ENCODE peak calls at places on chromosomes 2 and 18, in eight cellular contexts. I is lower lobe of right lung, E is caudate nucleus, F is A549, Y is heart right ventricle, S is PC-3, H is HCT116, W is ovary. Q is an unnamed sample.

GRCh38 chr18:45321520-45321919 is 293.8 kb upstream of the SLC14A2 start:
- DNase-seq in F (no peak), W (no peak), E (peak), I (no peak), Y (no peak), S (no peak), H (no peak), Q (no peak)

GRCh38 chr2:85162746-85163301 is 29.6 kb downstream of the TCF7L1 start:
- DNase-seq in W (peak), F (no peak), Y (no peak), E (no peak), I (no peak), H (no peak), S (no peak), Q (no peak)

GRCh38 chr2:55604027-55604565 is 13.3 kb downstream of the PPP4R3B start:
- DNase-seq in W (no peak), H (no peak), Y (no peak), F (no peak), S (no peak), E (no peak), I (no peak), Q (no peak)

GRCh38 chr2:127398239-127398590 is 10.4 kb upstream of the MAP3K2 start:
- DNase-seq in H (peak), S (peak), Y (peak), I (peak), W (peak), E (no peak), F (peak), Q (peak)

GRCh38 chr2:187404431-187405110 is 43.5 kb downstream of the CALCRL start:
- DNase-seq in H (no peak), W (no peak), I (no peak), E (no peak), Y (no peak), F (no peak), S (no peak), Q (no peak)

GRCh38 chr2:200613692-200614091 is 27.9 kb downstream of the AOX1 start:
- DNase-seq in Y (no peak), I (no peak), W (no peak), H (no peak), E (no peak), F (no peak), S (no peak), Q (no peak)

GRCh38 chr2:37753758-37754157 is 82.3 kb upstream of the CDC42EP3 start:
- DNase-seq in F (no peak), Y (no peak), H (no peak), E (no peak), S (no peak), I (no peak), W (no peak), Q (no peak)

GRCh38 chr2:3073196-3073595 is 304.4 kb downstream of the EIPR1 start:
- DNase-seq in S (no peak), H (no peak), F (no peak), I (no peak), Y (no peak), E (no peak), W (no peak), Q (no peak)

GRCh38 chr2:207039225-207039624 is 99.9 kb downstream of the CPO start:
- DNase-seq in Y (no peak), S (no peak), E (no peak), H (no peak), I (no peak), F (no peak), W (no peak), Q (no peak)

GRCh38 chr2:234963785-234964615 is 12.2 kb downstream of the SH3BP4 start:
- DNase-seq in H (peak), E (no peak), W (no peak), S (peak), I (no peak), F (no peak), Y (no peak), Q (peak)

GRCh38 chr2:64692401-64692800 is 38.7 kb upstream of the SERTAD2 start:
- DNase-seq in Y (no peak), F (no peak), H (no peak), I (no peak), E (no peak), S (peak), W (no peak), Q (no peak)

GRCh38 chr2:142286618-142287017 is 155.8 kb upstream of the LRP1B start:
- DNase-seq in Y (no peak), S (peak), I (no peak), F (peak), W (no peak), E (no peak), H (peak), Q (no peak)

GRCh38 chr2:186848873-186849578 is at the start of gene ZSWIM2:
- DNase-seq in F (no peak), E (peak), Y (peak), H (no peak), I (peak), S (no peak), W (peak), Q (peak)

GRCh38 chr2:134170700-134171099 is 83.2 kb upstream of the MGAT5 start:
- DNase-seq in F (no peak), Y (no peak), E (no peak), S (no peak), H (no peak), W (no peak), I (no peak), Q (no peak)

GRCh38 chr2:216807861-216808272 is 52.0 kb downstream of the TNP1 start:
- DNase-seq in Y (no peak), E (no peak), F (no peak), S (no peak), I (peak), H (no peak), W (no peak), Q (no peak)

GRCh38 chr18:27608742-27609141 is 423.6 kb upstream of the CHST9 start:
- DNase-seq in Y (no peak), W (no peak), S (peak), I (no peak), H (no peak), E (no peak), F (no peak), Q (no peak)

GRCh38 chr2:177149155-177149503 is 63.5 kb upstream of the HNRNPA3 start:
- DNase-seq in Y (no peak), F (no peak), I (no peak), W (no peak), H (no peak), E (no peak), S (no peak), Q (no peak)

GRCh38 chr2:40230186-40230585 is 221.7 kb downstream of the SLC8A1 start:
- DNase-seq in Y (no peak), F (no peak), H (no peak), E (no peak), S (no peak), I (no peak), W (no peak), Q (no peak)

GRCh38 chr2:1564506-1564905 is 151.2 kb downstream of the TPO start:
- DNase-seq in H (no peak), W (no peak), I (no peak), E (no peak), S (no peak), Y (no peak), F (no peak), Q (no peak)

GRCh38 chr2:173948827-173949226 is 16.3 kb downstream of the SP3 start:
- DNase-seq in Y (no peak), I (no peak), E (no peak), H (no peak), S (no peak), W (no peak), F (no peak), Q (no peak)

GRCh38 chr2:74516070-74516633 is 1.9 kb downstream of the TLX2 start:
- DNase-seq in W (no peak), F (no peak), H (no peak), I (peak), Y (peak), E (peak), S (no peak), Q (peak)

DNA sequence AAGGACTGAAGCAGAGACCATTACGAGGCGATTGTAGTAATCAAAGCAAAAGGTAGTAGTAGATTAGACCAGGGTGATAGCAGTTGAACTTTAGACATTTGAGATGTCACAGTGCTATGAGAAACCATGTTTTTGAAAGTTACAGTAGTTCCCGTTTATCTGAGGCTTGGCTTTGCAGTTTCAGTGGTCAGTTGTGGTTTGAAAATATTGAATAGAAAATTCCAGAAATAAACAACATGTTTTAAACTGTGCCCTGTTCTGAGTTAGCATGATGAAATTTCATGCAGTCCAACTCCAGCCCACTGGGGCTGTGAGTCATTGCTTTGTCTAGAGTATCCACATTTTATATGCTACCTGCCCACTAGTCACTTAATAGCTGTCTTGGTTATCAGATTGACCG is 47.5 kb downstream of the ZNF638 start:
- DNase-seq in F (no peak), H (peak), E (no peak), Y (no peak), I (no peak), W (no peak), S (peak), Q (no peak)
- H3K27ac ChIP-seq in F (peak), H (no peak), E (no peak), Y (no peak), I (no peak), W (no peak), S (no peak), Q (no peak)

GRCh38 chr2:86592547-86593230 is 29.4 kb upstream of the CHMP3 start:
- DNase-seq in S (no peak), F (no peak), E (no peak), Y (no peak), H (no peak), I (no peak), W (no peak), Q (no peak)

GRCh38 chr2:86596118-86596517 is 27.5 kb downstream of the RNF103 start:
- DNase-seq in S (no peak), I (no peak), W (no peak), H (no peak), Y (no peak), F (no peak), E (no peak), Q (no peak)

GRCh38 chr2:86598966-86599365 is 24.7 kb downstream of the RNF103 start:
- DNase-seq in Y (no peak), F (no peak), W (no peak), S (peak), E (no peak), H (no peak), I (no peak), Q (no peak)

DNA sequence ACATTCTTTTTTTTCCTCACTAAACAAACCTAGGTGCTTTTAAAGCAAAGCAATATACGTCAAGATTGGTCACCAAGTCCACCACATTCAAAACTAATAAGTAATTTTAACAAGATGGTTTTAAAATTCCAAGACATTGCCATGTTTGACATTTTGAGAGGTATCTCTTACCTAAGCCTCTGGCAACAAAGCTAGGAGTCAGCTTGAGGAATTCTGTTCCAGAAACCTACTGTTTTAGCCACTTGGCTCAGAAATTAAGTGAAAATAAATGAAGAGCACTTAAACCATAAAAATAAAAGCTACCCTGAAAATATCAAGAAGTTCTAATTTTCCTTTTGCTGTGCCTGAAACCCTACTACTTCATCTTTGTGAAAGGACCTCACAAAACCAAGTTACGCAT is 30.0 kb upstream of the CHMP3 start:
- DNase-seq in I (no peak), S (no peak), W (no peak), H (no peak), E (no peak), F (no peak), Y (no peak), Q (no peak)
- H3K27ac ChIP-seq in I (no peak), S (no peak), W (no peak), H (no peak), E (no peak), F (no peak), Y (no peak), Q (no peak)

DNA sequence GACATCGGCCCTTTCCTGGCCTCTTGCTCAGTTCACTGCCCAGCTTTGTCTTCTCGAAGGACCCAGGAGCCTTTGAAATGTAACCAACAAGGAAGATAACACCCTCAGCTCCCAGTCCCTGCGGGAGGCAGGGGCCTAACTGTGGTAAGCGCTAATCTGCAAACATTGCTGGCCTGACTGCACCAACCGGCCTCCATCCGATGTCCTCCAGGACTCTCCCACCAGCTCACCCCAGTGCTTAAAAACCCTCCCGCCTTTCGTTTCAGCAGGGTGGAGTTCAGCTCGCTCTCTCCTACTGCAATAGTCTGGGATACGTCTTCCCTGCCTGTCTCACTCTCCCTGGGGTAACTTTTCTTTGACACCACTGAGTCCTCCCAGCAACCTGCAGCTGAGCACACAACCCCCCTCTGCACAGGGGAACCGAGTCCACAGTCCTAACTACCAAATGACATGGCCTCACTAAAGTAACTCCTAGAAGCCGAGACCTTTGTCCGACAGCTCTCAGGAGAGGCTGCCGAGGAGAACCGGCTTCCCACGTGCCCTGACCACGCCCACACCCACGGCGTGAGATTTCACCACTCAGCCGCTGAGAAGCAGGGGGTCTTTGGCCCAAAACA is 76.1 kb downstream of the MBP start:
- DNase-seq in I (peak), S (no peak), W (peak), H (no peak), Y (no peak), E (no peak), F (no peak), Q (no peak)
- H3K27ac ChIP-seq in I (peak), S (peak), W (no peak), H (no peak), Y (peak), E (peak), F (peak), Q (peak)

GRCh38 chr2:60597346-60597745 is 43.9 kb upstream of the BCL11A start:
- DNase-seq in E (no peak), I (no peak), Y (no peak), S (no peak), F (no peak), W (no peak), H (no peak), Q (no peak)
- H3K27ac ChIP-seq in E (no peak), I (no peak), Y (no peak), S (no peak), F (no peak), W (no peak), H (no peak), Q (no peak)

DNA sequence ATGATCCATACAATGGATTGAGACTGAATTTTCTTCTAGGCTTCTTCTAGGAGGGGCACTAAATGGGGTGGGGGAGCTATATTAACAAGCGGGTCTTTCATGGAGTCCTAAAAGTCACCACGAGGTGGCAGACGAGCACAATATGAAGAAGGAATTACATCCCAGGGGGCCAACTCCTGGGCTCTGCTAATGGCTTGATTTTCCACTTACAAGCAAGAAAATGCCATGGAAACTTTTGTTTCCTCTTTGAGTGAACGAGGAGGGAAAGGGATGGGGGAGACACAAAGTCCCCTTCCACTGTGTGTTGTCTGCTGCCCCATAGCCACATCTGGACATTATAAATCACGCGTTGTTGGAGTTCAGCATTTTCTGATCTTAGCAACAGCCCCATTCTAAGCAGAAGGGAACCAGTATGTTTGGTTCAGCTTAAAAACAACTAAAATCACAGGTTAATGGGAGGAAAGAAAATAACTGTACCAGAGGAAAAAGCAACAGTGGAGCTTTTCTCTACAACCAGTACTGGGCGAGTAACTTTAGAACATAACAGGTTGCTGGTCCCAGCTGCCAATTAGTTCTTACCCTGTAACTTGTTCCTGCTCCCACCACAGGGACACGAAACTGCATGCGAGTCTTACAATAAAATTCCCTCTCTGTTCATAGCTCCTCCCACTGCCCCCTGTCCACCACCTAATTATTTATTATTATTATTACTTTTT is 285.0 kb upstream of the PARD3B start:
- DNase-seq in S (peak), E (peak), Y (peak), W (peak), F (peak), I (peak), H (peak), Q (no peak)
- H3K27ac ChIP-seq in S (no peak), E (peak), Y (no peak), W (no peak), F (no peak), I (no peak), H (no peak), Q (no peak)

DNA sequence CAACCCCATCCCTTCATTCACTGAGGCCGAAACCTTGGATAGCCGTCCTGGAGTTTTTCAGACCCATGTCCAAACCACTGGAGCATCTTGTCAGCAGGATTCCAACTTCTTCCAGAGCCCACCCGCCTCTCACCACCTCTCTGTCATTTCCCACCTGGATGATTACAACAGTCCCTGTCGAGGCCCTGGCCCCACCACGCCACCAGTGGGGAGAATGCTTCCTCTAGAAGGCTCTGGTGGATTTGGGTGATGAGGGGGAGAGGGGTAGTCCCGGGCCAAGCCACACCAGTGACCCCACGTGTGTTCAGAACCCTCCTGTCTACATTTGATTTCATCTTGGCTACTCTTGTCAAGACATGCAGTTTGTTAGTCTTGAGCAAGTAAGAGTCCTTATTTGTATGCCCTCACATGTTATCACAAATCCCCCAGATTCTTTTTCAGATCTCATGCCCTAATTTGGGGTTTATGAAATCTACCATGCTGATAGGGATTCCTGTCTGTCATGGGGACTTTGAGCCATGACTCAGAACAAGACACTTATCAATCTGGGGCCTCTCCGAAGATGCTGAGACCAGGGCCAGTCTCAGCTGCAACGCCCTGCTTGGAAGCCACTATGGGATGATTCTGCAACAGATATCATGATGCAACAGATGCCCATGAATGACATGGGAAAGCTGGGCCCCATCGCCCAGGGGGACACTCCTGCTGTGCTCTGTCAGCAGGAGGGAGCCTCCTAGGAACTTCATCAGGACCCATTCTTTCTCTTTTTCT is 186.1 kb downstream of the ZFP36L2 start:
- DNase-seq in F (no peak), S (no peak), I (no peak), H (no peak), E (no peak), Y (no peak), W (peak), Q (peak)
- H3K27ac ChIP-seq in F (peak), S (peak), I (no peak), H (no peak), E (no peak), Y (no peak), W (no peak), Q (no peak)

DNA sequence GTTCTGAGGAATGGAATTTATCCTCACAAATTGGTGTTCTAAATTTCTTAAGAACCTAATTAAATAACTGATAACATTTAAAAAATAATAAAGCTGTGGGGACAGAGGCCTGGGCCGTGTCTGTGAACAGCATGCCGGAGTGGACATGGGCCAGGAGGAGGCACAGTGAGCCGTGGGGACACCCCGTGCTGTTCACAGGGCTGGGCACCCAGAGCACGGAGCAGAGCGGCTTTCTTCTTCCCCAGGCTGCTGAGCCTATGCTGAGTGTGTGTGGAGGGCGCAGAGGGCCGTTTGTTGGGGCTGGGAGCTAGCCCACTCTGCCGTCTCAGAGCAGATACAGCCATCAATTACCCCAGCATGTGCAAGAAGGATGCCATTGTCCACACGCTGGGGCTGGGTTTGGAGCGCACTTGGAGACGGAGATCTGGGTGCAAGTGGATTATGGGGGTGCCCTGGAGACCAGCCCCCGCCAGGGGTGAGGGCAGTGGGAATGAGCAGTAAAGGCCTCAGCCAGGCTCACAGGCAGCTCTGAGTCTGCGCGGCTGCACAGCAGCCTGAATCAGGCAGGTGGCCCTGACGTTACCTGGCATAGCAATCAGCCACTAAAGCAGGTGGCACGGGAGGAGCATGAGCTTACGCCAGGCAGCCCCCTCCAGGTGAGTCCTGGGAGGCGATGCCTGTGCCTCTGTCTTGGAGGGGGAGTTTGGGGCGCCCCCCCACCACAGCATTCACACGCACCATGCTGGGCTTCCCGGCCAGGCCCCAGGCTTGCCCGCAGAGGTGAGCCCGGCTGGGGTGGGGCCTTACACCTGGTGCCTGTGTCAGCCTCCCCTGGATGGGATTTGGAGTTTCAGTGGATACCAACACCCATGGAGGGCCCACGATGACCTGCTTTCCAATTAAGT is 52.1 kb upstream of the SLC66A3 start:
- DNase-seq in Y (no peak), S (no peak), E (no peak), F (no peak), W (no peak), I (no peak), H (no peak), Q (no peak)
- H3K27ac ChIP-seq in Y (no peak), S (no peak), E (peak), F (no peak), W (no peak), I (no peak), H (no peak), Q (no peak)